ENCODE peak calls at places on chromosomes 3 and 15, in four cellular contexts. J, R, M and H are unnamed samples.

GRCh38 chr3:17140670-17141505 is 256.1 kb downstream of the PLCL2 start:
- DNase-seq in J (no peak), M (no peak), R (peak), H (no peak)

GRCh38 chr15:67063689-67064606 is 1.5 kb upstream of the SMAD3 start:
- DNase-seq in R (peak), J (peak), M (peak), H (peak)

GRCh38 chr3:197352382-197352781 is 54.0 kb upstream of the DLG1 start:
- DNase-seq in M (peak), J (no peak), R (no peak), H (peak)

GRCh38 chr15:67741313-67741712 is 84.0 kb upstream of the SKOR1 start:
- DNase-seq in J (no peak), R (no peak), M (no peak), H (no peak)

GRCh38 chr3:116517308-116517707 is 72.0 kb upstream of the LSAMP start:
- DNase-seq in M (peak), J (no peak), R (no peak), H (peak)

GRCh38 chr3:187558990-187559389 is 111.2 kb downstream of the SST start:
- DNase-seq in M (no peak), R (no peak), J (no peak), H (no peak)

GRCh38 chr3:123658118-123658859 is 73.4 kb upstream of the HACD2 start:
- DNase-seq in J (no peak), R (no peak), M (peak), H (no peak)

GRCh38 chr3:168096210-168096795 is 579 bp upstream of the GOLIM4 start:
- DNase-seq in J (peak), M (peak), R (peak), H (peak)

GRCh38 chr3:158104346-158105020 is 1.7 kb downstream of the SHOX2 start:
- DNase-seq in J (peak), M (no peak), R (no peak), H (peak)

GRCh38 chr3:156181509-156181908 is 61.1 kb downstream of the KCNAB1 start:
- DNase-seq in M (peak), R (no peak), J (peak), H (peak)

GRCh38 chr15:100919481-100920405 is 586 bp downstream of the LRRK1 start:
- DNase-seq in J (peak), R (no peak), M (peak), H (peak)

GRCh38 chr3:8621872-8622271 is 22.7 kb downstream of the SSUH2 start:
- DNase-seq in M (peak), R (no peak), J (peak), H (peak)

GRCh38 chr15:68951813-68952212 is 21.5 kb downstream of the SPESP1 start:
- DNase-seq in J (no peak), R (no peak), M (no peak), H (no peak)

GRCh38 chr15:59014068-59014467 is 26.6 kb downstream of the RNF111 start:
- DNase-seq in M (no peak), R (no peak), J (no peak), H (no peak)

GRCh38 chr15:58840048-58840447 is 68.9 kb downstream of the MINDY2 start:
- DNase-seq in M (no peak), R (no peak), J (peak), H (peak)

GRCh38 chr15:64566102-64566501 is 105.7 kb downstream of the ZNF609 start:
- DNase-seq in J (no peak), R (no peak), M (no peak), H (no peak)

GRCh38 chr15:43440721-43441281 is 52.2 kb downstream of the TP53BP1 start:
- DNase-seq in M (peak), J (peak), R (peak), H (peak)

GRCh38 chr3:46690798-46691197 is 2.7 kb downstream of the ALS2CL start:
- DNase-seq in M (no peak), R (no peak), J (peak), H (no peak)

GRCh38 chr15:50940506-50940905 is 32.0 kb downstream of the AP4E1 start:
- DNase-seq in J (no peak), M (peak), R (no peak), H (peak)

GRCh38 chr3:127224118-127224517 is 31.2 kb downstream of the PRR23E start:
- DNase-seq in R (no peak), M (no peak), J (no peak), H (no peak)

GRCh38 chr3:14525685-14526631 is 14.2 kb downstream of the GRIP2 start:
- DNase-seq in R (no peak), J (peak), M (peak), H (peak)

GRCh38 chr15:65333863-65334262 is 29.4 kb downstream of the RNU5B-1 start:
- DNase-seq in J (no peak), M (no peak), R (no peak), H (no peak)

GRCh38 chr3:16866447-16867025 is 18.2 kb upstream of the PLCL2 start:
- DNase-seq in R (no peak), M (no peak), J (no peak), H (peak)

GRCh38 chr3:186973702-186974101 is 43.4 kb downstream of the ST6GAL1 start:
- DNase-seq in R (no peak), J (no peak), M (no peak), H (no peak)

GRCh38 chr3:183777016-183777618 is 48.3 kb downstream of the MAP6D1 start:
- DNase-seq in J (no peak), R (no peak), M (no peak), H (no peak)

GRCh38 chr3:17505856-17506255 is 236.6 kb downstream of the TBC1D5 start:
- DNase-seq in M (peak), J (peak), R (no peak), H (peak)

GRCh38 chr3:136893848-136894443 is 31.9 kb downstream of the NCK1 start:
- DNase-seq in J (peak), R (no peak), M (peak), H (peak)

GRCh38 chr3:45064512-45065372 is 38.6 kb downstream of the CLEC3B start:
- DNase-seq in M (peak), R (no peak), J (peak), H (peak)

GRCh38 chr15:70762469-70763119 is 764 bp downstream of the UACA start:
- DNase-seq in J (peak), R (peak), M (peak), H (peak)

GRCh38 chr3:146222204-146223046 is 28.5 kb downstream of the PLSCR4 start:
- DNase-seq in R (peak), J (peak), M (peak), H (peak)

GRCh38 chr15:69552057-69552815 is 99.6 kb downstream of the RPLP1 start:
- DNase-seq in J (no peak), R (no peak), M (no peak), H (no peak)

GRCh38 chr15:40776537-40777141 is 6.9 kb downstream of the C15orf62 start:
- DNase-seq in M (peak), R (no peak), J (no peak), H (no peak)

GRCh38 chr3:71444028-71444860 is 139.3 kb downstream of the FOXP1 start:
- DNase-seq in M (peak), J (peak), R (no peak), H (peak)

GRCh38 chr15:38610748-38611147 is 46.1 kb upstream of the RASGRP1 start:
- DNase-seq in J (no peak), R (no peak), M (no peak), H (no peak)

GRCh38 chr15:75446146-75446545 is 5.3 kb downstream of the SIN3A start:
- DNase-seq in R (no peak), J (peak), M (no peak), H (no peak)

GRCh38 chr3:157445897-157446296 is 9.2 kb downstream of the PTX3 start:
- DNase-seq in M (peak), R (no peak), J (peak), H (peak)

GRCh38 chr15:80986487-80986886 is 3.1 kb downstream of the MESD start:
- DNase-seq in R (no peak), J (no peak), M (no peak), H (no peak)

GRCh38 chr3:43194490-43195115 is 88.7 kb upstream of the POMGNT2 start:
- DNase-seq in M (no peak), J (no peak), R (no peak), H (no peak)

GRCh38 chr15:95170587-95171380 is 939.4 kb downstream of the MCTP2 start:
- DNase-seq in J (no peak), R (no peak), M (no peak), H (no peak)

DNA sequence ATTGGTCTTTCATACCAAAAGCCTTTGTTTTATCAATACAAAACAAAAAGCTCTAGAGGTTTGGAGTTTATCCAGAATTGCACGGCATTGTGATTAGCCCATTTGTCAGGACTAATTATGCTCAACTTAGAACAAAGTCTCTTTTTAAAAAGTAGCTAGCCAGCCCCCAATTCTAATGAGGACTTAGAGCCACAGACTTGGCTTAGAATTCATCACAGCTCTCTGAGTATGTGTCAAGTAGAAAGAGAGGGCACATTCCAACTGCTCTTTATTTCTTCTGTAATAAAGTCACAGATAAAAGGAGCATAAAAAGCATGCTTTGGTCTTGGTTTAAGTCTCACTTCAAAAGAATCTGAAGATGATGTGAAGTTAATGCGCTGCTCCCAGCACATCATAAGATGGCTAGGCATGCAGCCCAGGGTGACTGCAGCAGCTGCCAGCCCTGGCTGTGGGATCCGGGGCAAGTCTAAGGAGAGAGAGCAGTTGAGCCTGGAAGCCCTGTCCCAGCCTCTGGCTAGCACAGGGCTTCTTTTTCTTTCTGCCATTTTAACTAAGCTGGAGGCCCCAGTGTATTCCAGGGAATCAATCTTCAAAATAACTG is 521.1 kb downstream of the GABRG3 start:
- DNase-seq in J (no peak), M (peak), R (no peak), H (no peak)
- H4K91ac ChIP-seq in J (no peak), M (no peak), R (no peak), H (no peak)

GRCh38 chr3:113271189-113271588 is 59.8 kb downstream of the BOC start:
- DNase-seq in R (no peak), M (no peak), J (no peak), H (no peak)
- H3K27ac ChIP-seq in R (no peak), M (no peak), J (no peak), H (no peak)

GRCh38 chr3:149198611-149199010 is 23.0 kb downstream of the CP start:
- DNase-seq in M (peak), R (peak), J (peak), H (no peak)
- H2BK5ac ChIP-seq in M (peak), R (peak), J (no peak), H (no peak)

DNA sequence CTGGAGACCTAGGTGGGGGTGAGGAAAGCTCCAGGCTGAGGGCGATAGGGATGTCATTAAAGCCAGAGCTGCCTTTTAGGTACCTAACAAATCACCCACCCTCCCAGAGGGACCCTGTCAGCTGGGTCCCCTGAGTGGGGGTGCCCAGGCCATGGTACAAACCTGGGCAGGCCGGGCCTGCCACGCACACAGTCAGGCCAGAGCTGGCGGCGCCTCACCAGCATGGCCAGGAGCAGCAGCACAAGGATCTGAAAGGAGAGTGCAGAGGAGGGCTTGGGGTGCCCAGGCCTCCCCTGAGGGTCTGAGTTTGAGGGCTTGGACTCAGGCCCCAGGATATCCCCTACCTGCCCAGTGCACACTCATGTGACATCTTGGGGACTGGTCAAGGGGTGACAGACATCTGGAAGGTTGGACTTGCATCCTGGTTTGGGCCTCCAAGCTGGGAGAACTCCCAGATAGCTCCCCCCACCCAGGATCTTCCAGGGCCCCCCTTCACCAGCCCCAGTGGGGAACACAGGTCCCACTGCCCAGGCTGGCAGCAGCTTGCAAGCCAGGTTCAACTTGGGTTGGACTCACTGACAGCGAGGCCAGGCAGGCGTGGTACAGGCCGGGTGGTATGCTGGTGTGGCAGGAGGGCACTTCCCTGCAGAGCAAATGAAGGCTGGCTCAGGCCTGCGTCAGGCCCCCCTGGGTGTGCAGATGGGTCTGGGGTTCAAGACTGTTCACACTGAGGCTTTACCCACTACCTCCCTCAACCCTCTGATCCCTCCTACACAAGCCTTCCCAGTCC is 5.2 kb downstream of the STRA6 start:
- DNase-seq in R (no peak), J (no peak), M (no peak), H (no peak)
- H4K91ac ChIP-seq in R (no peak), J (no peak), M (no peak), H (no peak)